ENCODE peak calls at places on chromosomes 1 and 21, in five cellular contexts. Z is neural progenitor cell; A is breast epithelium; H is CD8-positive, alpha-beta T cell; C is IMR-90. K is an unnamed sample. For H3K36me3, the result is how much of the 10 kb centered on the place peaks cover.

GRCh38 chr1:115954684-115955083 is 21.6 kb upstream of the SLC22A15 start:
- DNase-seq in Z (no peak), A (no peak), H (no peak), C (no peak), K (no peak)

GRCh38 chr1:24580756-24581155 is 24.9 kb downstream of the NCMAP start:
- DNase-seq in Z (no peak), A (no peak), H (no peak), C (no peak), K (no peak)

GRCh38 chr1:203324103-203325003 is 19.0 kb downstream of the BTG2 start:
- DNase-seq in Z (peak), A (no peak), H (peak), C (no peak), K (no peak)

GRCh38 chr1:245156736-245157505 is 2.1 kb downstream of the KIF26B start:
- DNase-seq in Z (peak), A (no peak), H (no peak), C (peak), K (no peak)

GRCh38 chr1:90486134-90486824 is 230.8 kb downstream of the BARHL2 start:
- DNase-seq in Z (no peak), A (no peak), H (no peak), C (no peak), K (no peak)

GRCh38 chr1:110440877-110441276 is 10.1 kb upstream of the PROK1 start:
- DNase-seq in Z (no peak), A (peak), H (no peak), C (peak), K (no peak)

GRCh38 chr21:30684506-30684905 is 34.1 kb downstream of the KRTAP21-3 start:
- DNase-seq in Z (no peak), A (no peak), H (no peak), C (no peak), K (no peak)

GRCh38 chr1:156162430-156163037 is 9.1 kb downstream of the SEMA4A start:
- DNase-seq in Z (no peak), A (no peak), H (no peak), C (no peak), K (no peak)

GRCh38 chr1:226635456-226635941 is 86.9 kb downstream of the STUM start:
- DNase-seq in Z (no peak), A (no peak), H (peak), C (no peak), K (no peak)

GRCh38 chr1:237166593-237167077 is 124.7 kb downstream of the RYR2 start:
- DNase-seq in Z (no peak), A (no peak), H (no peak), C (peak), K (no peak)

GRCh38 chr1:206887701-206888100 is 9.5 kb upstream of the IL24 start:
- DNase-seq in Z (no peak), A (no peak), H (no peak), C (peak), K (no peak)

GRCh38 chr21:38416791-38417190 is 81.5 kb downstream of the ERG start:
- DNase-seq in Z (no peak), A (no peak), H (no peak), C (no peak), K (no peak)

GRCh38 chr1:230848235-230848634 is 20.1 kb downstream of the C1orf198 start:
- DNase-seq in Z (no peak), A (no peak), H (no peak), C (no peak), K (no peak)

GRCh38 chr1:246306415-246307037 is 200.6 kb downstream of the SMYD3 start:
- DNase-seq in Z (peak), A (no peak), H (no peak), C (peak), K (no peak)

GRCh38 chr1:196115641-196116040 is 492.6 kb downstream of the KCNT2 start:
- DNase-seq in Z (peak), A (peak), H (no peak), C (peak), K (no peak)

GRCh38 chr1:4605158-4605557 is 49.3 kb upstream of the AJAP1 start:
- DNase-seq in Z (no peak), A (no peak), H (no peak), C (no peak), K (no peak)

GRCh38 chr1:181412746-181413145 is 70.6 kb upstream of the CACNA1E start:
- DNase-seq in Z (no peak), A (no peak), H (no peak), C (no peak), K (no peak)

GRCh38 chr1:60911980-60912692 is 170.2 kb upstream of the NFIA start:
- DNase-seq in Z (peak), A (no peak), H (no peak), C (no peak), K (no peak)

GRCh38 chr21:39137248-39138186 is 45.7 kb downstream of the PSMG1 start:
- DNase-seq in Z (peak), A (no peak), H (no peak), C (peak), K (no peak)

GRCh38 chr1:244319283-244320132 is 132.2 kb downstream of the ADSS2 start:
- DNase-seq in Z (no peak), A (no peak), H (peak), C (peak), K (no peak)

GRCh38 chr21:26099610-26100219 is 70.9 kb downstream of the APP start:
- DNase-seq in Z (no peak), A (no peak), H (no peak), C (peak), K (no peak)

GRCh38 chr1:157403203-157403602 is 149.1 kb downstream of the FCRL5 start:
- DNase-seq in Z (peak), A (no peak), H (no peak), C (no peak), K (no peak)

GRCh38 chr1:9626201-9626608 is 25.3 kb upstream of the PIK3CD start:
- DNase-seq in Z (no peak), A (no peak), H (no peak), C (no peak), K (no peak)

GRCh38 chr1:2871246-2871815 is 69.8 kb upstream of the TTC34 start:
- DNase-seq in Z (no peak), A (no peak), H (no peak), C (no peak), K (no peak)

GRCh38 chr1:2877391-2877790 is 75.9 kb upstream of the TTC34 start:
- DNase-seq in Z (no peak), A (no peak), H (no peak), C (no peak), K (no peak)

GRCh38 chr1:2876846-2877245 is 75.4 kb upstream of the TTC34 start:
- DNase-seq in Z (no peak), A (no peak), H (no peak), C (no peak), K (no peak)

GRCh38 chr1:2875677-2876531 is 74.4 kb upstream of the TTC34 start:
- DNase-seq in Z (no peak), A (no peak), H (no peak), C (no peak), K (no peak)

GRCh38 chr1:2874207-2875165 is 73.0 kb upstream of the TTC34 start:
- DNase-seq in Z (no peak), A (no peak), H (no peak), C (no peak), K (no peak)
- H3K27ac ChIP-seq in Z (no peak), A (no peak), H (no peak), C (no peak), K (no peak)

GRCh38 chr1:98949166-98949565 is 55.5 kb downstream of the PLPPR5 start:
- DNase-seq in Z (no peak), A (no peak), H (no peak), C (no peak), K (no peak)

GRCh38 chr1:98947071-98947470 is 57.6 kb downstream of the PLPPR5 start:
- DNase-seq in Z (no peak), A (no peak), H (no peak), C (no peak), K (no peak)

DNA sequence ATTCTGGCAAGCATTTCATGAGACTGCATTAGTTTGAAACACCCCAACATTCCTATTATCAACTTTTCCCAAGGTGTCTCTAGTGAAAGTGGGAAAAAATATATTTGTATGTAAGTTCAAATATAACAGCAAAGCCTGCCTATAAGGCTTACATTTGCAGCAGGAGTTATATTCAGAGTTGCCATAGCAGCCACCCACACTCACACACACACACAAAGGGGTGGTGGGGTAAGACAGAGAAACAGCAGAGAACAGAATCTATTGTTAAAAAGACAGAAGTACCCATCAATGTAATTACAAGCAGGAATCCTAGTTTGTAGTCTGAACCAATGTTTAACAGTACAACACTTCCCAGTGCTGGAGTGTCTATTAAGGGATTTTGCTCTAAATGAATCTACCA is 55.1 kb downstream of the PLPPR5 start:
- DNase-seq in Z (peak), A (no peak), H (no peak), C (no peak), K (no peak)
- H3K36me3 ChIP-seq in Z (under half), A (under half), H (under half), C (under half), K (under half)

GRCh38 chr1:164771001-164771550 is 212.1 kb downstream of the PBX1 start:
- DNase-seq in Z (no peak), A (no peak), H (no peak), C (peak), K (no peak)

GRCh38 chr1:164770149-164770529 is 211.2 kb downstream of the PBX1 start:
- DNase-seq in Z (no peak), A (no peak), H (no peak), C (no peak), K (no peak)

GRCh38 chr1:164773146-164773545 is 214.2 kb downstream of the PBX1 start:
- DNase-seq in Z (no peak), A (no peak), H (no peak), C (no peak), K (no peak)

GRCh38 chr1:164772635-164773034 is 213.7 kb downstream of the PBX1 start:
- DNase-seq in Z (no peak), A (no peak), H (no peak), C (peak), K (peak)

GRCh38 chr1:164771568-164772350 is 212.8 kb downstream of the PBX1 start:
- DNase-seq in Z (no peak), A (no peak), H (no peak), C (peak), K (peak)
- H3K27ac ChIP-seq in Z (no peak), A (peak), H (no peak), C (peak), K (peak)

GRCh38 chr1:53771648-53772047 is 32.7 kb upstream of the GLIS1 start:
- DNase-seq in Z (no peak), A (no peak), H (no peak), C (peak), K (no peak)

GRCh38 chr1:53783056-53783455 is 44.1 kb upstream of the GLIS1 start:
- DNase-seq in Z (no peak), A (no peak), H (no peak), C (peak), K (no peak)

GRCh38 chr1:53781654-53782053 is 42.7 kb upstream of the GLIS1 start:
- DNase-seq in Z (no peak), A (no peak), H (no peak), C (peak), K (no peak)

GRCh38 chr1:53777272-53777671 is 38.3 kb upstream of the GLIS1 start:
- DNase-seq in Z (no peak), A (no peak), H (no peak), C (no peak), K (no peak)
- H3K36me3 ChIP-seq in Z (under half), A (under half), H (under half), C (under half), K (half or more)